ENCODE peak calls at places on chromosomes 2 and 18, in eight cellular contexts. D is GM23338, Q is HepG2, T is HCT116, V is Panc1, F is upper lobe of left lung, X is GM12878, O is K562. S is an unnamed sample.
A peak's percentile ranks its signal among the peaks of the same experiment; 100 is the strongest.

GRCh38 chr2:8544786-8545631 is 136.8 kb upstream of the ID2 start:
- ATAC-seq in T (peak; percentile 84), V (peak; percentile 18), X (peak; percentile 71), O (peak; percentile 98), F (peak; percentile 92), D (peak; percentile 78), Q (peak; percentile 81), S (peak; percentile 57)

GRCh38 chr2:71064110-71064611 is 4.3 kb upstream of the NAGK start:
- ATAC-seq in X (peak; percentile 2), Q (no peak), V (no peak), D (no peak), O (no peak), T (no peak), F (no peak), S (no peak)

GRCh38 chr2:205642562-205643350 is 39.5 kb upstream of the NRP2 start:
- ATAC-seq in Q (no peak), X (no peak), O (no peak), F (no peak), V (no peak), T (no peak), D (peak; percentile 46), S (no peak)

GRCh38 chr2:53633441-53633840 is 134.2 kb upstream of the CHAC2 start:
- ATAC-seq in X (no peak), Q (peak; percentile 71), V (no peak), O (no peak), D (no peak), F (no peak), T (no peak), S (no peak)

GRCh38 chr18:56130481-56130880 is 507.9 kb downstream of the TXNL1 start:
- ATAC-seq in T (no peak), V (no peak), F (no peak), X (no peak), D (no peak), Q (no peak), O (no peak), S (no peak)

GRCh38 chr2:9528036-9528787 is 27.4 kb downstream of the ADAM17 start:
- ATAC-seq in O (no peak), F (no peak), X (no peak), V (no peak), Q (peak; percentile 46), D (no peak), T (no peak), S (no peak)

GRCh38 chr2:181685150-181685688 is 4.9 kb upstream of the NEUROD1 start:
- ATAC-seq in F (no peak), V (no peak), T (no peak), O (peak; percentile 55), Q (no peak), X (no peak), D (peak; percentile 7), S (no peak)

GRCh38 chr2:231503777-231504176 is 26.5 kb downstream of the NMUR1 start:
- ATAC-seq in O (no peak), D (no peak), V (no peak), F (no peak), X (no peak), T (no peak), Q (no peak), S (no peak)

GRCh38 chr18:3572761-3573160 is 122.8 kb downstream of the TGIF1 start:
- ATAC-seq in Q (no peak), F (no peak), V (no peak), O (no peak), X (no peak), D (no peak), T (no peak), S (no peak)

GRCh38 chr2:174681099-174681982 is 82.9 kb downstream of the CHRNA1 start:
- ATAC-seq in Q (peak; percentile 66), D (peak; percentile 27), T (no peak), F (peak; percentile 45), O (no peak), X (no peak), V (peak; percentile 31), S (no peak)

GRCh38 chr18:44901283-44901682 is 220.6 kb downstream of the SETBP1 start:
- ATAC-seq in V (no peak), O (no peak), F (no peak), Q (no peak), T (no peak), D (peak; percentile 71), X (peak; percentile 52), S (no peak)

GRCh38 chr2:216920150-216920846 is 60.4 kb upstream of the TNP1 start:
- ATAC-seq in T (no peak), D (no peak), V (no peak), X (no peak), Q (peak; percentile 54), O (peak; percentile 90), F (no peak), S (no peak)

DNA sequence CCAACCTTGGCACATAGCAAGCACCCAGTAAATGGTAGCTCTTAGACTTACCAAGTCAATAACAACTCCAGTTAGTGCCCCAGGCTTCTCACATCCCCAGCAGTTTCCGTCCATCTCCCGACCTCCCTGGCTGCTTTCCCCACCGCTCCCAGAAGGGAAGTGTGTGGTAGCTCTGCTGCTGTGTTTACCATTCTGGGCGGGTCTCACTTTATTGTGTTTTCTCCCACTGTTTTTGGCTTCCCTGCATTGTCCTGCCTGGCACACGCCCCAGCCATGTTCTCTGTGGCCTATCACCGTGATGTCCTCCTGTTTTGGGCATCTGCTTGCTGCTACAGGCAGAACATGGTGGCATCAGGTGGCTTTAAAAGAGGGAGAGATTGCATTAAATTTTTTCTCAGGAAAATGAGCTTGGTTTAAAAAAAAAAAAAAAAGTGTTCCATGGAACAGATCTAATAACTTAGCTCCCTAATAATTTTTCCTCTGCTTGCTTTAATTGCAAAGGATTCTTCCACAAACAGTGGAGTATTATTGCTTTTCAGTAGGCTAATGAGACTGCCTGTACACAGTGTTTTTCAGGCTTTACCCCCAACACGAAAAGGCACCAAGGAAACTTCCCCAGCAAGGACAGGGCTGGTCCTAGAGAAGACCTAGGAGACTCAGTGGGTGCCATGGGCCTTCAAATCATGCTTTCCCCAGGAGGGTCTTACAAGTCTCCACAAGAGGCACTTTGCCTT is 8.0 kb upstream of the COX7A2L start:
- ATAC-seq in F (no peak), V (no peak), X (no peak), T (no peak), D (peak; percentile 51), O (no peak), Q (peak; percentile 8), S (no peak)
- TF ChIP-seq POLR2AphosphoS5 in F (no peak), V (no peak), X (no peak), T (no peak), D (no peak), O (no peak), Q (no peak), S (no peak)

DNA sequence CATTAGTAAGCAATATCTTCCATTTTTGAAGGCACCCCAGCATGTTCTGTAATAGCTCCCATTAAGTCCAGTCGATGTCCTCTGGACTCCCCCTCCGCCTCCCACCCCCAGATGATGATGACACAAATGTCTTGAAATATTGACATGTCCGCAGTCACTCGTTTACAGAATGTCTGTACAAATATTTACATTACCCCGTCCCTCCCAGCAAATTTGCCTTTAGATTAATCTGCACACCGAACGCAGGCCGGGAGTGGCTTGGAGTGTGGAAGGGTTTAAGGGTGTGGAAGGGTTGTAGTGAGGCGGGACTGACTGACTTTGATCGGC is 853 bp upstream of the OSBPL6 start:
- ATAC-seq in X (no peak), Q (peak; percentile 64), V (no peak), O (peak; percentile 4), F (no peak), D (no peak), T (no peak), S (no peak)
- H3K4me3 ChIP-seq in X (peak overlapping the region; percentile 73), Q (peak overlapping the region; percentile 78), V (peak overlapping the region; percentile 68), O (peak overlapping the region; percentile 80), F (peak overlapping the region; percentile 95), D (peak overlapping the region; percentile 91), T (peak overlapping the region; percentile 69), S (peak overlapping the region; percentile 71)

GRCh38 chr2:39570130-39570555 is 95.6 kb upstream of the TMEM178A start:
- ATAC-seq in T (no peak), X (no peak), V (no peak), D (no peak), O (no peak), Q (peak; percentile 53), F (no peak), S (no peak)

GRCh38 chr2:39568116-39568515 is 97.6 kb upstream of the TMEM178A start:
- ATAC-seq in O (no peak), X (no peak), F (no peak), T (peak; percentile 38), Q (no peak), D (no peak), V (no peak), S (no peak)

GRCh38 chr2:39570614-39571013 is 95.1 kb upstream of the TMEM178A start:
- ATAC-seq in Q (peak; percentile 33), T (no peak), D (no peak), O (no peak), F (no peak), V (no peak), X (no peak), S (no peak)

GRCh38 chr2:39567507-39567906 is 98.2 kb upstream of the TMEM178A start:
- ATAC-seq in D (no peak), V (no peak), T (no peak), F (no peak), X (no peak), O (no peak), Q (no peak), S (no peak)

DNA sequence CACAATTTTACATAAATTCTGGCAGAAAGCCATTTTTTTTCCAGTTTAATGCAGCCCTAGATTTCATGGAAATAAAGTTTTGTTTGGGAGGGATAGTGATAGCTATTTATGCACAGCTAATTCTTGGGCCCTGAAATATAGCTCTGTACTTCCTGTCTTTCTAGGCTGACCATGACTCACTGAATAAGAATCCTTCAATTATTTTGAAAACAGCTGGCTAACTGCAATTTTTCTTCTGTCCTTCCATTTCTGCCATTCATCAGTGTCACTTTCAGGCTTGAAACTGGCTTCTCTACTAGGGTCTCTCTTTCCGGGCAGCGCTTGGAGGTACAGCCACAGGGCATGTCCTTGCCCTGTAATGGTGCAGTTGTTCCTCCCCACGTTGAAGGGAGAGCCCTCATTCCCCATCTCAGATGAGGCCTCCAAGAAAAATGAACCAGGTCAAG is 97.1 kb upstream of the TMEM178A start:
- ATAC-seq in X (no peak), T (peak; percentile 63), D (no peak), F (no peak), V (no peak), O (no peak), Q (peak; percentile 49), S (peak; percentile 72)
- TF ChIP-seq POLR2AphosphoS5 in X (no peak), T (no peak), D (no peak), F (no peak), V (no peak), O (no peak), Q (no peak), S (peak; percentile 79)

DNA sequence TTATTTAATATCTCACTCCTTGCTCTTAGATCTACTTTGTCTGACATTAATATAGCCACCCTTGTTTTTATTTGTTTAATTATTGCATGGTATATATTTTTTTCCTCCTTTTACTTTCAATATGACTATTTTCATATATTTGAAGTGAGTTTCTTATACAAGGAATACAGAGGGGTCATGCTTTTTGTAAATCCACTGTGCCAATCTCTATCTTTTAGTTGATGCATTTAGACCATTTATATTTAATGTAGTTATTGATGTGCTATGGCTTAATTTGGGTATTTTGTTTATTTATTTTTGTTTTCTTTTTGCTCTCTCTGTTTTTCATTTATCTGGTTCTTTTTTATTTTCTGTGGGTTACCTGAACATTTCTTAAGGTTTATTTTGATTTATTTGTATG is 750.6 kb downstream of the TMEM182 start:
- ATAC-seq in D (no peak), Q (no peak), T (no peak), V (no peak), X (no peak), O (no peak), F (no peak), S (no peak)
- H3K4me3 ChIP-seq in D (no peak overlapping the region), Q (no peak overlapping the region), T (no peak overlapping the region), V (no peak overlapping the region), X (no peak overlapping the region), O (no peak overlapping the region), F (no peak overlapping the region), S (no peak overlapping the region)